ENCODE peak calls at places on chromosomes 11 and 22, in five cellular contexts. O is endothelial cell, Z is heart right ventricle, Q is glutamatergic neuron, C is upper lobe of right lung. H is an unnamed sample.

GRCh38 chr22:27995801-27996528 is 76.9 kb upstream of the PITPNB start:
- DNase-seq in O (no peak), Z (no peak), Q (peak), C (peak), H (no peak)

GRCh38 chr11:75107187-75107586 is 10.5 kb upstream of the OR2AT4 start:
- DNase-seq in O (no peak), Z (no peak), Q (no peak), C (no peak), H (peak)

GRCh38 chr11:6548121-6548520 is 51.0 kb downstream of the DNHD1 start:
- DNase-seq in O (no peak), Z (no peak), Q (no peak), C (no peak), H (no peak)

GRCh38 chr11:58316142-58316541 is 42.7 kb downstream of the OR5B17 start:
- DNase-seq in O (no peak), Z (no peak), Q (no peak), C (no peak), H (peak)

GRCh38 chr11:2850366-2850765 is 35.2 kb downstream of the CDKN1C start:
- DNase-seq in O (no peak), Z (no peak), Q (no peak), C (no peak), H (no peak)

GRCh38 chr11:105151936-105152554 is 12.5 kb upstream of the CARD18 start:
- DNase-seq in O (no peak), Z (no peak), Q (no peak), C (no peak), H (peak)

GRCh38 chr11:12963789-12964536 is 45.2 kb upstream of the RASSF10 start:
- DNase-seq in O (peak), Z (peak), Q (peak), C (peak), H (peak)

GRCh38 chr11:2735053-2735589 is 35.3 kb upstream of the KCNQ1OT1 start:
- DNase-seq in O (no peak), Z (peak), Q (no peak), C (no peak), H (no peak)

GRCh38 chr11:75734491-75735180 is 17.0 kb downstream of the MOGAT2 start:
- DNase-seq in O (no peak), Z (no peak), Q (no peak), C (no peak), H (no peak)

GRCh38 chr22:46707827-46708570 is 30.1 kb downstream of the CERK start:
- DNase-seq in O (no peak), Z (no peak), Q (no peak), C (no peak), H (no peak)

GRCh38 chr11:47867821-47868220 is 19.7 kb upstream of the NUP160 start:
- DNase-seq in O (no peak), Z (no peak), Q (no peak), C (no peak), H (no peak)

GRCh38 chr11:74319139-74319538 is 7.7 kb upstream of the P4HA3 start:
- DNase-seq in O (no peak), Z (no peak), Q (no peak), C (no peak), H (peak)

GRCh38 chr22:21917206-21917958 is 35.3 kb downstream of the PPM1F start:
- DNase-seq in O (no peak), Z (no peak), Q (no peak), C (no peak), H (peak)

GRCh38 chr22:27159716-27160295 is 502.4 kb downstream of the MIAT start:
- DNase-seq in O (no peak), Z (no peak), Q (no peak), C (no peak), H (no peak)

GRCh38 chr11:124113890-124114289 is 1.4 kb upstream of the VWA5A start:
- DNase-seq in O (no peak), Z (no peak), Q (no peak), C (no peak), H (no peak)

GRCh38 chr22:28817919-28818859 is 17.8 kb upstream of the XBP1 start:
- DNase-seq in O (no peak), Z (no peak), Q (no peak), C (peak), H (no peak)

GRCh38 chr11:12087075-12087775 is 23.2 kb upstream of the MICAL2 start:
- DNase-seq in O (no peak), Z (no peak), Q (no peak), C (no peak), H (peak)

GRCh38 chr11:65111537-65112225 is at the start of gene TM7SF2:
- DNase-seq in O (peak), Z (peak), Q (peak), C (peak), H (peak)

GRCh38 chr11:66288138-66288865 is 641 bp downstream of the YIF1A start:
- DNase-seq in O (no peak), Z (no peak), Q (no peak), C (no peak), H (no peak)

GRCh38 chr11:82326853-82327252 is 406.8 kb downstream of the FAM181B start:
- DNase-seq in O (no peak), Z (no peak), Q (no peak), C (no peak), H (no peak)

GRCh38 chr11:124085583-124085982 is 29.7 kb upstream of the VWA5A start:
- DNase-seq in O (no peak), Z (no peak), Q (no peak), C (no peak), H (no peak)

GRCh38 chr11:43583548-43583947 is 97.0 kb upstream of the HSD17B12 start:
- DNase-seq in O (no peak), Z (no peak), Q (no peak), C (no peak), H (no peak)

GRCh38 chr11:17013548-17014320 is 480 bp downstream of the PLEKHA7 start:
- DNase-seq in O (peak), Z (peak), Q (peak), C (peak), H (no peak)

GRCh38 chr11:97990162-97990920 is 1030.4 kb upstream of the CNTN5 start:
- DNase-seq in O (no peak), Z (no peak), Q (no peak), C (no peak), H (peak)

GRCh38 chr11:2132229-2132620 is 7.0 kb downstream of the IGF2 start:
- DNase-seq in O (no peak), Z (no peak), Q (no peak), C (no peak), H (no peak)

GRCh38 chr22:31947296-31947695 is 3.0 kb downstream of the YWHAH start:
- DNase-seq in O (no peak), Z (no peak), Q (no peak), C (no peak), H (peak)
- TF ChIP-seq CTCF in O (peak), Z (peak), Q (peak), C (peak), H (peak)

DNA sequence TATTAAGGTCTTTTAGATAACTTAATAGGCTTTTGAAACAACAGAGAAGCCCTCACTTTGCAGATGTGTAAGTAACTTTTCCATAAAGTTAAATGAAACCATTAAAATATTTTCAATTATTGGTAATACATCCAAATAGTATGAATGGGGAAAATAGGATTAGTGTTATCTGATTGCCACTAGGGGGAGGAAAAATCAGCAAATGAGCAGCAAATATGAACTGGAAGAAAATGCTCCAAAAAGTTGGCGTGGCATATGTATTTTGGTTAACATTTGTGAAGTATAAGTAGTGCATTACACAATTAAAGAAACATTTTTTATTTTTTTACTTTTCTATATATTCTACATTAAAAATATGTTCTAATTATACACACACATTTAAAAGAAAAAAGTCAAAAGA is 259.8 kb upstream of the ANO5 start:
- DNase-seq in O (no peak), Z (no peak), Q (no peak), C (no peak), H (no peak)
- TF ChIP-seq CTCF in O (peak), Z (peak), Q (peak), C (peak), H (peak)

GRCh38 chr11:24779791-24780190 is 282.9 kb downstream of the LUZP2 start:
- DNase-seq in O (no peak), Z (no peak), Q (no peak), C (no peak), H (peak)
- TF ChIP-seq CTCF in O (no peak), Z (no peak), Q (no peak), C (no peak), H (peak)

GRCh38 chr11:44728491-44728910 is 1.7 kb downstream of the TSPAN18 start:
- DNase-seq in O (no peak), Z (no peak), Q (no peak), C (no peak), H (no peak)

GRCh38 chr11:44727373-44728084 is 767 bp downstream of the TSPAN18 start:
- DNase-seq in O (peak), Z (peak), Q (peak), C (peak), H (peak)

GRCh38 chr11:44729065-44729464 is 2.3 kb downstream of the TSPAN18 start:
- DNase-seq in O (no peak), Z (no peak), Q (no peak), C (no peak), H (no peak)

GRCh38 chr11:44727114-44727372 is 281 bp downstream of the TSPAN18 start:
- DNase-seq in O (no peak), Z (no peak), Q (no peak), C (no peak), H (no peak)

DNA sequence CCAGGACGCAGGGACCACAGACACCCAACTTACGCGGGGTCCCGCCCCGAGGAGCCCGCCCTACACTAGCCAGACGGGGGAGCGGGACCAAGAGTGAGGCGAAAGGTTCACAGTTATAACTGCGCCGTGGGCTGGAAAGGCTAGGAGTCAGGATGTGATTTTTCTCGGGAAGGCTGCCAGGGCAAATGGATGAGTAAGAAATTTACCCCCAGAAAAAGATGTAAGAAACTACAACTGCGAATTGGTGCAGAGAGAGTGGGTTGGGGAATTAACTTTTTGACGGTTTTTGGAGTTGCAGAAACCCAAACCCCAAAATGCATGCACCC is 1.3 kb downstream of the TSPAN18 start:
- DNase-seq in O (no peak), Z (no peak), Q (no peak), C (no peak), H (no peak)
- TF ChIP-seq CTCF in O (peak), Z (no peak), Q (peak), C (peak), H (no peak)

GRCh38 chr11:111162306-111162705 is 83.2 kb upstream of the POU2AF2 start:
- DNase-seq in O (no peak), Z (no peak), Q (no peak), C (no peak), H (peak)
- TF ChIP-seq CTCF in O (no peak), Z (no peak), Q (no peak), C (no peak), H (no peak)

GRCh38 chr11:115083129-115083823 is 404.9 kb downstream of the NXPE2 start:
- DNase-seq in O (no peak), Z (no peak), Q (no peak), C (no peak), H (no peak)

GRCh38 chr11:115081972-115082371 is 403.6 kb downstream of the NXPE2 start:
- DNase-seq in O (no peak), Z (no peak), Q (no peak), C (no peak), H (no peak)

GRCh38 chr11:115075340-115075739 is 397.0 kb downstream of the NXPE2 start:
- DNase-seq in O (no peak), Z (no peak), Q (no peak), C (no peak), H (no peak)

GRCh38 chr11:115080923-115081322 is 402.6 kb downstream of the NXPE2 start:
- DNase-seq in O (no peak), Z (no peak), Q (no peak), C (no peak), H (no peak)

DNA sequence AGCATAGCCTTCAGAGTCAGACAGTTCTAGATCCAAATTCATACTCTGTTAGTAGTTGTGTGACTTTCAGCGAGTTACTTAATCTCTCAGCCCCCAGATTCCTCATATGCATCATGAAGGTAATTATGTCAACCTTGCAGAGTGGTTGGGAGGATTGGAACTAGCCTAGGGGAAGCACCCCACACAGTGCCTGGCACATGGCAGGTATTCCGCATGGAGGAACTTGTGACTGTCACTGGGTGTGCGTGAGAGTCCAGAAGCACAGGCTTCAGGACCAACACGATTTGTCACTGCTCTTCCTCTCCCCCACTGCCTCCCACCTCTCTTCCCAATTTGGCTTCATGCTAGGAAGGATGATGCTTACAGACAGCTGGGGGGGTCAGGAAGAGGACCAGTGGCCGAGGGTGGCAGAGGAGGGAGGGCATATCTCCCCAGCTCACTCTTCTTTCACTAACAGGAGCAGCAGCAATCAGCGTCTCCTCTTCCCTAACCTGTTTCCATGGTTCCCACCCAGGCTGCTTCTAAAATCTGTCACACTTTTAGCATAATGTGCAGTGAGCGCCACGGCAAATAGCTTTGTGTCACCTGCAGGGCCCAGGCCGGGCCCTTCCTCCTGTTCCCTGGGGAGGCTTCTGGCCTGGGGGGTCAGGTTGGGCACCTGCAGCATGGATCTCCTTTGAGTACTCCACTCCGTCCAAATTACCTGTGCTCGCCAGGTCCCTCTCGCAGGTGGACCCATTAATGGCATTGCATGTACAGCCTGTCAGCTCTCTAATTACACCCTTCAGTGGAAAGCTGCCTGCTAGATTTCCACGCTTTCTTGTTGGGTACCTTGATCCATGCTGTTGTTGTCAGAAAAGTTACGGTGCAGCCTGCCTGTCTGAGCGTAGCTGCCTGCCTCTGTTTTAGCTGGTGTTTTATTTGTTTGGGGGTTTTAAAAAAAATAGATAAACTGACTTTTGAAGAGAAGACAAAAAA is 400.4 kb downstream of the NXPE2 start:
- DNase-seq in O (no peak), Z (no peak), Q (no peak), C (no peak), H (no peak)
- TF ChIP-seq CTCF in O (no peak), Z (no peak), Q (no peak), C (no peak), H (no peak)

GRCh38 chr22:25558341-25558740 is 6.1 kb upstream of the GRK3 start:
- DNase-seq in O (no peak), Z (no peak), Q (no peak), C (no peak), H (no peak)
- TF ChIP-seq CTCF in O (no peak), Z (no peak), Q (no peak), C (no peak), H (no peak)

DNA sequence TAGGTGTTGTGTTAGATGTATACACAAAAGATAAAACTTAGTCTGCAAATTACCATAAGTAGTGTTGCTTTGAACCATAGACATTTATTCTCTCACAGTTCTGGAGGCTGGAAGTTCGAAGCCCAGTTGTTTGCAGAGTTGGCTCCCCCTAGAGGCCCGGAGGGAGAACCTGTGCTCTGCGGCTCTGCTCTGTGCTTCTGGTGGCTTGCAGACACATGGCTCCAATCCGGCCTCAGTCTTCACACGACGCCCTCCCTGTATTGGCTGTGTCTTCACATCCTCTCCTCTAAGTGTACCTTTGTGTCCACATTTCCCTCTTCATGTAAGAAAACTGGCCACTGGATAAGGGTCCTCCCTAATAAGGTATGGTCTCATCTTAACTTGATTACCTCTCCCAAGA is 128.4 kb downstream of the OPCML start:
- DNase-seq in O (peak), Z (no peak), Q (no peak), C (no peak), H (no peak)
- TF ChIP-seq CTCF in O (peak), Z (no peak), Q (peak), C (peak), H (no peak)